ENCODE peak calls at places on chromosomes 2 and 18, in seven cellular contexts. E, G, C, L, Y, D and A are unnamed samples.

GRCh38 chr2:96923810-96924774 is 54.2 kb upstream of the SEMA4C start:
- DNase-seq in E (no peak), G (peak), C (no peak), L (no peak), Y (no peak), D (no peak), A (peak)

GRCh38 chr2:189613077-189613636 is 32.6 kb upstream of the SLC40A1 start:
- DNase-seq in E (peak), G (peak), C (peak), L (no peak), Y (no peak), D (no peak), A (peak)

GRCh38 chr2:86044045-86044444 is 61.6 kb downstream of the POLR1A start:
- DNase-seq in E (no peak), G (no peak), C (no peak), L (peak), Y (no peak), D (peak), A (no peak)

GRCh38 chr18:37676276-37676675 is 110.7 kb upstream of the CELF4 start:
- DNase-seq in E (no peak), G (no peak), C (no peak), L (no peak), Y (no peak), D (no peak), A (no peak)

GRCh38 chr18:67043276-67043675 is 439.4 kb upstream of the CDH19 start:
- DNase-seq in E (no peak), G (no peak), C (no peak), L (no peak), Y (no peak), D (no peak), A (no peak)

GRCh38 chr18:47863041-47863440 is 67.4 kb downstream of the SMAD2 start:
- DNase-seq in E (no peak), G (no peak), C (no peak), L (no peak), Y (no peak), D (no peak), A (no peak)

GRCh38 chr18:32802606-32803451 is 30.0 kb upstream of the KLHL14 start:
- DNase-seq in E (no peak), G (no peak), C (no peak), L (no peak), Y (no peak), D (no peak), A (no peak)

GRCh38 chr2:169038338-169038757 is 7.2 kb upstream of the ABCB11 start:
- DNase-seq in E (peak), G (peak), C (no peak), L (no peak), Y (no peak), D (no peak), A (peak)

GRCh38 chr18:71115261-71115660 is 826.4 kb downstream of the SOCS6 start:
- DNase-seq in E (no peak), G (no peak), C (no peak), L (no peak), Y (no peak), D (no peak), A (no peak)

GRCh38 chr2:47288864-47289263 is 114.1 kb upstream of the MSH2 start:
- DNase-seq in E (no peak), G (no peak), C (no peak), L (no peak), Y (no peak), D (no peak), A (no peak)

GRCh38 chr2:19209575-19210341 is 148.7 kb downstream of the OSR1 start:
- DNase-seq in E (no peak), G (no peak), C (no peak), L (no peak), Y (no peak), D (no peak), A (no peak)

GRCh38 chr18:78427081-78427480 is 552.5 kb upstream of the SALL3 start:
- DNase-seq in E (no peak), G (no peak), C (no peak), L (no peak), Y (no peak), D (no peak), A (no peak)

GRCh38 chr2:72562451-72563153 is 263.2 kb downstream of the EXOC6B start:
- DNase-seq in E (no peak), G (no peak), C (no peak), L (no peak), Y (no peak), D (no peak), A (no peak)

GRCh38 chr2:197128126-197128525 is 182.5 kb downstream of the ANKRD44 start:
- DNase-seq in E (no peak), G (no peak), C (no peak), L (no peak), Y (no peak), D (no peak), A (no peak)

GRCh38 chr2:181262782-181263181 is 194.4 kb upstream of the ITGA4 start:
- DNase-seq in E (no peak), G (no peak), C (no peak), L (no peak), Y (no peak), D (no peak), A (no peak)

GRCh38 chr2:129870646-129871335 is 108.7 kb upstream of the RAB6C start:
- DNase-seq in E (no peak), G (no peak), C (no peak), L (no peak), Y (no peak), D (no peak), A (peak)

GRCh38 chr2:163155279-163155883 is 316.8 kb upstream of the KCNH7 start:
- DNase-seq in E (peak), G (peak), C (no peak), L (no peak), Y (no peak), D (no peak), A (peak)

GRCh38 chr18:51614967-51615571 is 417.6 kb upstream of the MEX3C start:
- DNase-seq in E (peak), G (no peak), C (peak), L (no peak), Y (no peak), D (no peak), A (no peak)

GRCh38 chr2:199850250-199850717 is 708 bp downstream of the FTCDNL1 start:
- DNase-seq in E (no peak), G (no peak), C (no peak), L (no peak), Y (no peak), D (no peak), A (no peak)

GRCh38 chr2:69043736-69044400 is 30.9 kb downstream of the ANTXR1 start:
- DNase-seq in E (no peak), G (no peak), C (no peak), L (no peak), Y (no peak), D (no peak), A (no peak)

GRCh38 chr18:77114564-77115391 is 17.8 kb downstream of the MBP start:
- DNase-seq in E (peak), G (no peak), C (peak), L (peak), Y (no peak), D (peak), A (peak)

GRCh38 chr2:235314371-235314915 is 179.4 kb upstream of the AGAP1 start:
- DNase-seq in E (no peak), G (no peak), C (no peak), L (no peak), Y (no peak), D (no peak), A (no peak)

GRCh38 chr2:138676654-138677053 is 103.5 kb downstream of the NXPH2 start:
- DNase-seq in E (no peak), G (no peak), C (no peak), L (no peak), Y (no peak), D (no peak), A (no peak)

GRCh38 chr2:70941186-70941585 is 5.5 kb downstream of the ATP6V1B1 start:
- DNase-seq in E (no peak), G (no peak), C (no peak), L (no peak), Y (no peak), D (peak), A (no peak)

GRCh38 chr2:84247532-84247931 is 211.5 kb downstream of the SUCLG1 start:
- DNase-seq in E (no peak), G (no peak), C (no peak), L (no peak), Y (no peak), D (no peak), A (no peak)

GRCh38 chr18:3455938-3456685 is 6.1 kb downstream of the TGIF1 start:
- DNase-seq in E (no peak), G (no peak), C (peak), L (no peak), Y (no peak), D (no peak), A (no peak)

GRCh38 chr2:125684932-125685331 is 971.0 kb upstream of the GYPC start:
- DNase-seq in E (no peak), G (no peak), C (no peak), L (no peak), Y (no peak), D (no peak), A (no peak)

GRCh38 chr2:229269146-229269545 is 1.9 kb downstream of the PID1 start:
- DNase-seq in E (no peak), G (no peak), C (no peak), L (no peak), Y (no peak), D (peak), A (no peak)

GRCh38 chr2:229268626-229269025 is 2.5 kb downstream of the PID1 start:
- DNase-seq in E (no peak), G (no peak), C (no peak), L (no peak), Y (no peak), D (no peak), A (no peak)

GRCh38 chr2:229269986-229270385 is 1.1 kb downstream of the PID1 start:
- DNase-seq in E (no peak), G (no peak), C (no peak), L (no peak), Y (no peak), D (no peak), A (no peak)

GRCh38 chr2:229273384-229274338 is 2.6 kb upstream of the PID1 start:
- DNase-seq in E (peak), G (peak), C (peak), L (peak), Y (peak), D (peak), A (peak)

GRCh38 chr2:229270551-229271410 is at the start of gene PID1:
- DNase-seq in E (peak), G (no peak), C (peak), L (peak), Y (no peak), D (peak), A (no peak)
- TF ChIP-seq POLR2A in E (peak), G (no peak), C (peak), L (peak), Y (peak), D (no peak), A (no peak)

GRCh38 chr2:25398534-25398933 is 56.8 kb upstream of the DNMT3A start:
- DNase-seq in E (no peak), G (no peak), C (no peak), L (no peak), Y (no peak), D (no peak), A (no peak)

GRCh38 chr2:25400576-25401241 is 59.0 kb upstream of the DNMT3A start:
- DNase-seq in E (no peak), G (no peak), C (no peak), L (no peak), Y (no peak), D (no peak), A (no peak)

GRCh38 chr2:25401307-25402021 is 59.7 kb upstream of the DNMT3A start:
- DNase-seq in E (no peak), G (no peak), C (peak), L (no peak), Y (no peak), D (no peak), A (no peak)

GRCh38 chr2:25405871-25406270 is 64.1 kb upstream of the DNMT3A start:
- DNase-seq in E (no peak), G (no peak), C (no peak), L (no peak), Y (no peak), D (no peak), A (peak)

GRCh38 chr2:25402477-25402876 is 60.8 kb upstream of the DNMT3A start:
- DNase-seq in E (no peak), G (no peak), C (no peak), L (no peak), Y (no peak), D (no peak), A (no peak)
- TF ChIP-seq POLR2A in E (no peak), G (no peak), C (no peak), L (no peak), Y (no peak), D (no peak), A (no peak)

DNA sequence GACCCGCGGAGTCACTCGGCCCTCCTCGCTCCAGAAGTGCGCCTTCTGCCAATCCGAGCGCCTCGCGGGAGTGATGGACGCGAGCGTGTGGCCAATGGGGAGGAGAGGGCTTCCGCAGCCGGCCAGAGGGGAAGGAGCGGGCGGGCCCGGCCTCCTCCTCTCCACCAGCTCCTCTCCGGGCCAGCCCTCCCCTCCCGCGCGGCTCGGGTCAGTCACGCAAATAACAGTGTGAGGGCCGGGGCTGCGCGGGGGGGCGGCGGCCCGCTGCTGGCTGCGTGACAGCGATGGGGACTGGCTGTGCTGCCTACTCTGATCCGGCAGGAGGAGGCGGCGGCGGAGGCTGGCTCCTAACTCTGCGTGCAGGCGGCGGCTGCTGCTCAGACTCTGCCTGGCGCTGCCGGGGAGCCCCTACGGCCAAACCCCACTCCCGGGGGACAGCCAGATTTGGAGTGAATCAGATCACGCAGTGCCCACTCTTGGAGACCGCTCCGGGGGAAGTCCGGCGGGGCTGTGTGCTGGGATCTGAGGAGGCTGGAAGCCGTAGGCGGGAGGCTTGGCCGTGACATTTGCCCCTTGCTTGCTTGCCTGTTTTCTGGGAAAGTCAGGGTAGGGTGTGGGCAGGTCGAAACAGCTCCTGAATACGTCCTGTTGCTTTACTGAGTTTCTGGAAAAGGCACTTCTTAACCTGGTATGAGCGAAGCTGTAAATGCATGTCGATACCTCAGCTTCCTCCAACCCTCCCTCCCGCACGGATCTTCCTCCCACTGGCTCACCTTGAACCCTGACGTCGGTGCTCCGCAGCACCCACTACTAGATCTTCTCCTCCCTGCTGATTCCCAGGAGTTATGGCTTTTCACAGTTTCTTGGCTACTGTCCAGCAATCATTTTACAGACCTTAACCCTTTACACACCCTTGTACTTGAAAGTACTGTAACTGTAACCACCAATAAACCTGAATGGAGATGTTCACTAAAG is 97.9 kb upstream of the SERTAD2 start:
- DNase-seq in E (peak), G (peak), C (peak), L (peak), Y (no peak), D (peak), A (peak)
- TF ChIP-seq POLR2A in E (peak), G (peak), C (peak), L (peak), Y (no peak), D (peak), A (peak)

GRCh38 chr2:219229375-219230200 is at the start of the genes ANKZF1 and ATG9A:
- DNase-seq in E (peak), G (peak), C (peak), L (peak), Y (peak), D (peak), A (peak)
- TF ChIP-seq POLR2A in E (peak), G (peak), C (peak), L (peak), Y (peak), D (peak), A (peak)